ENCODE peak calls at places on chromosome 17, in five cellular contexts. V is psoas muscle, R is right lobe of liver, U is uterus, Z is GM12878. I is an unnamed sample.

GRCh38 chr17:79296290-79296689 is 221.7 kb downstream of the ENGASE start:
- DNase-seq in R (no peak), V (no peak), U (no peak), Z (no peak), I (no peak)

GRCh38 chr17:13027246-13027645 is 9.4 kb upstream of the ELAC2 start:
- DNase-seq in U (no peak), V (no peak), Z (no peak), R (no peak), I (no peak)

GRCh38 chr17:35742496-35742895 is 10.5 kb downstream of the GAS2L2 start:
- DNase-seq in U (no peak), V (no peak), Z (no peak), R (no peak), I (no peak)

GRCh38 chr17:17847102-17847501 is 10.3 kb upstream of the SREBF1 start:
- DNase-seq in U (no peak), R (no peak), Z (no peak), V (no peak), I (peak; percentile 55)

GRCh38 chr17:68011199-68011665 is 15.0 kb upstream of the C17orf58 start:
- DNase-seq in Z (no peak), U (no peak), R (peak; percentile 59), V (peak; percentile 63), I (peak; percentile 77)

GRCh38 chr17:79850571-79851460 is 11.6 kb upstream of the CBX4 start:
- DNase-seq in V (no peak), R (no peak), U (no peak), Z (no peak), I (no peak)

GRCh38 chr17:5809580-5810188 is 225.4 kb upstream of the NLRP1 start:
- DNase-seq in R (no peak), Z (no peak), V (no peak), U (no peak), I (no peak)

GRCh38 chr17:58541249-58541648 is 26.8 kb upstream of the MTMR4 start:
- DNase-seq in V (no peak), R (no peak), Z (no peak), U (no peak), I (no peak)

GRCh38 chr17:45172232-45172540 is 10.5 kb downstream of the HEXIM2 start:
- DNase-seq in U (no peak), R (no peak), Z (no peak), V (no peak), I (no peak)

GRCh38 chr17:79087428-79088143 is 13.0 kb downstream of the ENGASE start:
- DNase-seq in U (peak; percentile 69), R (peak; percentile 70), V (peak; percentile 65), Z (no peak), I (peak; percentile 86)

GRCh38 chr17:56144205-56144604 is 9.1 kb upstream of the ANKFN1 start:
- DNase-seq in U (no peak), V (no peak), Z (no peak), R (no peak), I (no peak)

GRCh38 chr17:78883090-78883532 is 19.9 kb downstream of the CEP295NL start:
- DNase-seq in U (peak; percentile 80), R (peak; percentile 54), Z (no peak), V (peak; percentile 84), I (peak; percentile 87)

GRCh38 chr17:7623661-7624060 is 4.0 kb downstream of the SAT2 start:
- DNase-seq in R (no peak), U (no peak), V (no peak), Z (no peak), I (no peak)

GRCh38 chr17:42087042-42087701 is 11.1 kb downstream of the ZNF385C start:
- DNase-seq in R (no peak), V (no peak), U (no peak), Z (no peak), I (no peak)

GRCh38 chr17:56047321-56047720 is 106.0 kb upstream of the ANKFN1 start:
- DNase-seq in Z (no peak), V (no peak), R (no peak), U (no peak), I (no peak)

GRCh38 chr17:39662551-39663339 is 2.4 kb upstream of the TCAP start:
- DNase-seq in R (no peak), U (no peak), V (no peak), Z (no peak), I (peak; percentile 77)

GRCh38 chr17:55845385-55845784 is 94.5 kb downstream of the PCTP start:
- DNase-seq in Z (no peak), U (peak; percentile 13), R (peak; percentile 54), V (peak; percentile 64), I (peak; percentile 83)

GRCh38 chr17:59669944-59670343 is 37.3 kb downstream of the PTRH2 start:
- DNase-seq in U (no peak), V (no peak), Z (no peak), R (no peak), I (no peak)

GRCh38 chr17:81033535-81034167 is 1.3 kb upstream of the BAIAP2 start:
- DNase-seq in U (no peak), V (no peak), Z (no peak), R (peak; percentile 61), I (peak; percentile 77)

GRCh38 chr17:42031584-42031983 is 11.7 kb downstream of the NKIRAS2 start:
- DNase-seq in U (no peak), R (no peak), Z (no peak), V (no peak), I (no peak)

GRCh38 chr17:8189041-8189710 is 804 bp downstream of the BORCS6 start:
- DNase-seq in V (no peak), U (no peak), Z (no peak), R (peak; percentile 59), I (peak; percentile 73)

DNA sequence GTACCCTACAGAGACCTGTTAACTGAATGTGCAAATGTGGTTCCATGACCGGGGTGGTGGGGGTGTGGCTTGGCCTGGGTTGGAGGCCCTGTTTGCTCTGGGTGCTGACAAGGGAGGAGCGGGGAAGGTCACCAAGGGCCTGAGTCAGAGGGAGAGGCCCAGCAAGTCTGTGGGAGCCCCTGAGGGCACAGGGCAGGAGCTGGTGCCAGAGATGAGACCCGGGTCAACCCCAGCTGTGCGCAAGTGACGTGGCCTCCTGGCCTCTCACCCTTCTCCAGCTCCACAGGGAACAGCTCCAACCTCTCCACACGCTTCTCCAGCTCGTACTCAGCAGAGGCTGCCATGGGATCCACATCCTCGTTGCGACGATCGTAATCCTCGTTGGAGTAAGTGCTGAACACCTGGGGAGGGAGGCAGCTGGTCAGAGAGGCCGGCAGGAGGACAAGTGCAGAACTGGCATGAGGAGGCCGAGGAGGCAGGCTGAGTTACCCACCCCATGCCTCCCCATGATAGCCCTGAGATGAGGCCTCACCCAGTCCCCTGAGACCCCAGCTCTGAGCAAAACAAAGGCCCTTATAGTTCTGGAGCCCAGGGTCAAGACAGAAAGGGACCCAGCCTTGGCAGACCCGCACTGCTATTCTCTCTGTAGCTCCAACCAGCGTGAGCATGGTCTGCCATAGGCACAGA is 5.5 kb downstream of the PPP1R9B start:
- DNase-seq in R (peak; percentile 70), Z (no peak), U (no peak), V (peak; percentile 72), I (peak; percentile 83)
- H3K4me1 ChIP-seq in R (no peaks in the 10 kb centered on the region), Z (peaks cover 53% of the 10 kb centered on the region), U (peaks cover 26% of the 10 kb centered on the region), V (peaks cover 42% of the 10 kb centered on the region), I (peaks cover 13% of the 10 kb centered on the region)

DNA sequence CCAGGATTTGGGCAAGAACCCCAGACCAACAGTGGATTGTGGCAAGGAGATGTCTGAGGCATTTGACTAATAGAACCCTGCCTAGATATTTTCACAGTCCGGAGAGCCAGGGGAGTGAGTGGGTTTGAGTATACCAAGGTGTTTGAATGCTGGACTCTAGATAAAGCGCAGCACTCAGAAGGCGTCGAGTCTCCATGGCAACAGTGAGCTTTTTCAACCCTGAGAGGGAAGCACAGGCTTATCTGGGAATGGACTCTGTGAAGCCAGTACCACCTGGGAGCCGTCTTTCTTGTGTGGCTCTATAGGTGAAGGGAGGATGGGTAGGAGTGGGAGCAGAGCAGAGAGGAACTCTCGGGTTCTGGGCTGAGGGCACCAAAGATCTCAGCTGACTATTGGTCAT is 147.0 kb downstream of the SHISA6 start:
- DNase-seq in V (no peak), R (no peak), Z (no peak), U (no peak), I (no peak)
- H3K9me3 ChIP-seq in V (no peaks in the 10 kb centered on the region), R (no peaks in the 10 kb centered on the region), Z (no peaks in the 10 kb centered on the region), U (no peaks in the 10 kb centered on the region), I (no peaks in the 10 kb centered on the region)

DNA sequence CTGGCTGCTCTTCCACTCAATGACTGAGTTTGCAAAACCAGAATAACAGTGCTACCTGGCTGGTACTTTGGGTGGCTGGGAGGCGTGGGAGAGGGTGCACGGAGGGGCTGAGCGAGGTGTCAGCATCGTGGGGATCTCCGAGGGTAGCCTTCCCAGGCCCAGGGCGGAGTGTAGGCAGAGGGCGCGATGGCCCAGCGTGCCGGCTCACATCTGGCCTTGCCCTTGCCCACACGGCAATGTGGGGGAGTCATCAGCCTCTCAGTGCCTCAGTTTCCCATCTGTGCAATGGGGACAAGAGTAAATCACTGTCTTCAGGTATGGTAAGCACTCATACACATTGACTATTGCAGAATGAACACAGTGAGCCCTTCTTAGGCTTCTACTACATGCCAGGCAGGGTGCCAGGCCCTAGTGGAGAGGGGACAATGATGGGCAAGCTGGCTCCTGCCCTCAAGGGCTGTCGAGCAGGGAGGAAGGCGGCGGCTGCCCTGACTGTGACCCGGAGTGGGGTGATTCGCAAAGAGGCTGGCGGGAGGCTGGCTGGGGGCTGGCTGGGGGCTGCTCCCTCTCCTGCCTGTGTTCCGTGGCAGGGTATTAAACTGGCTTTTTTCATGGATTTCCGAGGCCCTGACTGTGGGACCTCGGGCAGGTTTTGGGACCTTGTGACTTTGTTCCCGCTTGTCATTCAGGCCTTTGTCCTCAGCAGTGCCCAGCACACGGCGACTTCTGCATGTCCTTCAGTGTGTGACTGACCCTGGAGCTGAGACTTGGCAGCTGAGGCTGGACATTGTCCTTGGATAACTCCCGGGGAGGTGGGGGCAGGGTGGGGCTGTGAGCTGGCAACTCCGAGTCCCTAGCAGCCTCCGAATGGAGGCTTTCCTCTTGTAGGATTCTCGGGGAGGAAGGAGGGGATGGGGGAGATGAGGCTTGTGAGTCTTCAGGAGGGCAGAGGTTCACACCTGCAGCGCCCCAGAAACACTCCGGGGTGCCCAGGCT is 243.1 kb downstream of the SEC14L1 start:
- DNase-seq in V (peak; percentile 74), R (peak; percentile 62), Z (no peak), U (peak; percentile 46), I (peak; percentile 90)
- H3K27ac ChIP-seq in V (peak overlapping the region; percentile 61), R (peak overlapping the region; percentile 48), Z (no peak overlapping the region), U (peak overlapping the region; percentile 68), I (peak overlapping the region; percentile 59)

GRCh38 chr17:33967608-33968349 is 287.3 kb upstream of the CCL2 start:
- DNase-seq in Z (no peak), U (no peak), V (no peak), R (no peak), I (no peak)

GRCh38 chr17:33962857-33963655 is 292.0 kb upstream of the CCL2 start:
- DNase-seq in V (no peak), U (no peak), R (no peak), Z (peak; percentile 39), I (no peak)

GRCh38 chr17:33968350-33969044 is 286.6 kb upstream of the CCL2 start:
- DNase-seq in U (no peak), Z (peak; percentile 83), V (no peak), R (no peak), I (no peak)

GRCh38 chr17:33966410-33967063 is 288.5 kb upstream of the CCL2 start:
- DNase-seq in R (no peak), Z (no peak), U (no peak), V (no peak), I (no peak)

DNA sequence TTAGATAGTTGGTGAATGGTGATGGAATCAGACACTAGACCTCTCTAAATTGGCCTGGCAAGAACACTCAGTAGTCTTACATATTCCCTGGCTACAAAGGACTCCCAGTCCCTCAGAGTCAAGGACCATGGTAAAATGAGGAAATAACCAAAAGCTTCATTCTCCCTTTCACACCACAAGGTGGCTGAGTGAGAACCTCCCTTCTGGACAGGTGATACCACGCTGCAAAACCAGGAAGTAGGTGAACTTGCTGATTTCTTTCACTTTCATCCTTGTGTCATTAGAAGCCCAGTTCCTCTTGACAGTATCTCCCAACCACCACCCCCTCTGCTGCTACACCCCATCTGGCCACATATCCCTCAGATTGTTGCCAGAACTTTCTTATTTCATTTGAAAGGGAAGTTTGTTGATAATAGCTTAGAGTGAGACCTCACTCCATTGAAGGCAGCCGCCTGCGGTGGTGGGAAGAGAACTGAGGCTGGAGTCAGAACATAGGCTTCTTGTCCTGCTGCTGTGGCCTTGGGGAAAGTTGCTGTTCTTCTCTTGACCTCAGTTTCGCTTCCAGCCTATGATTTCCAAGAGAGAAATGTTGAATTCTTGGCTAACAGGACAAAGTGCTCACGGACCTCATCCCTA is 290.6 kb upstream of the CCL2 start:
- DNase-seq in V (no peak), Z (peak; percentile 84), U (no peak), R (no peak), I (no peak)
- H3K4me1 ChIP-seq in V (no peaks in the 10 kb centered on the region), Z (peaks cover 46% of the 10 kb centered on the region), U (no peaks in the 10 kb centered on the region), R (no peaks in the 10 kb centered on the region), I (no peaks in the 10 kb centered on the region)